ENCODE peak calls at places on chromosomes 12 and 14, in eight cellular contexts. L is esophagus muscularis mucosa, C is Panc1, O is GM23338, J is upper lobe of left lung, X is HepG2, S is sigmoid colon, H is endothelial cell of umbilical vein. K is an unnamed sample.

GRCh38 chr12:113547157-113547556 is 75.5 kb upstream of the LHX5 start:
- DNase-seq in L (no peak), X (no peak), C (no peak), H (no peak), J (no peak), O (no peak), S (no peak), K (no peak)

GRCh38 chr12:97452839-97453238 is 9.8 kb upstream of the RMST start:
- DNase-seq in C (no peak), L (no peak), J (no peak), O (no peak), X (no peak), S (no peak), H (no peak), K (no peak)

GRCh38 chr12:65205886-65206285 is 36.5 kb downstream of the LEMD3 start:
- DNase-seq in J (no peak), X (no peak), C (no peak), S (no peak), O (no peak), L (no peak), H (no peak), K (no peak)

GRCh38 chr12:93667672-93668071 is 9.5 kb upstream of the CRADD start:
- DNase-seq in H (no peak), S (peak), J (no peak), O (no peak), C (no peak), X (no peak), L (peak), K (no peak)

GRCh38 chr12:124653169-124653931 is 85.9 kb upstream of the NCOR2 start:
- DNase-seq in H (peak), J (peak), O (no peak), C (no peak), L (no peak), S (no peak), X (no peak), K (no peak)

GRCh38 chr12:102093319-102093718 is 26.6 kb downstream of the NUP37 start:
- DNase-seq in O (no peak), J (no peak), H (no peak), X (no peak), C (no peak), S (no peak), L (no peak), K (no peak)

GRCh38 chr12:38905480-38906351 is at the start of gene CPNE8:
- DNase-seq in O (peak), X (no peak), S (peak), H (peak), L (peak), C (peak), J (peak), K (no peak)

GRCh38 chr12:43740511-43741100 is 18.0 kb downstream of the PUS7L start:
- DNase-seq in C (no peak), S (no peak), J (no peak), L (no peak), X (no peak), O (no peak), H (no peak), K (no peak)

GRCh38 chr12:124525927-124526692 is 41.3 kb downstream of the NCOR2 start:
- DNase-seq in S (no peak), J (no peak), O (no peak), C (no peak), H (no peak), X (no peak), L (no peak), K (no peak)

GRCh38 chr14:75373616-75374015 is 54.2 kb upstream of the JDP2 start:
- DNase-seq in J (no peak), C (no peak), S (no peak), O (no peak), L (peak), H (no peak), X (no peak), K (peak)

GRCh38 chr14:20662968-20663731 is 21.2 kb upstream of the RNASE4 start:
- DNase-seq in O (peak), H (peak), S (peak), L (peak), C (peak), J (no peak), X (peak), K (no peak)

GRCh38 chr12:106049105-106049504 is 89.6 kb downstream of the NUAK1 start:
- DNase-seq in L (peak), H (no peak), J (peak), O (no peak), C (no peak), S (no peak), X (no peak), K (peak)

GRCh38 chr14:49933704-49934103 is 40.8 kb downstream of the ARF6 start:
- DNase-seq in O (no peak), J (no peak), S (no peak), X (no peak), C (no peak), L (no peak), H (no peak), K (no peak)

GRCh38 chr14:49931523-49931922 is 38.6 kb downstream of the ARF6 start:
- DNase-seq in X (no peak), L (no peak), C (no peak), S (no peak), J (no peak), O (no peak), H (no peak), K (no peak)

GRCh38 chr14:49933128-49933527 is 40.2 kb downstream of the ARF6 start:
- DNase-seq in J (no peak), S (no peak), X (no peak), O (no peak), L (no peak), C (no peak), H (no peak), K (no peak)

GRCh38 chr14:49935526-49935925 is 42.6 kb downstream of the ARF6 start:
- DNase-seq in L (no peak), X (peak), O (no peak), H (no peak), S (no peak), J (no peak), C (no peak), K (no peak)

GRCh38 chr14:49934638-49935037 is 41.8 kb downstream of the ARF6 start:
- DNase-seq in J (no peak), X (no peak), H (no peak), C (no peak), S (no peak), O (no peak), L (no peak), K (no peak)
- TF ChIP-seq POLR2AphosphoS5 in J (no peak), X (no peak), H (no peak), C (no peak), S (no peak), O (no peak), L (no peak), K (no peak)

GRCh38 chr14:32375663-32376062 is 46.6 kb downstream of the AKAP6 start:
- DNase-seq in S (no peak), X (no peak), H (no peak), J (no peak), C (no peak), O (no peak), L (no peak), K (no peak)

GRCh38 chr14:32372154-32372553 is 43.1 kb downstream of the AKAP6 start:
- DNase-seq in C (no peak), J (no peak), H (peak), L (no peak), S (no peak), O (no peak), X (no peak), K (no peak)

GRCh38 chr14:32370720-32371119 is 41.6 kb downstream of the AKAP6 start:
- DNase-seq in L (no peak), O (no peak), J (no peak), H (peak), C (peak), X (no peak), S (no peak), K (no peak)

GRCh38 chr14:32377046-32377445 is 47.9 kb downstream of the AKAP6 start:
- DNase-seq in X (no peak), O (no peak), H (no peak), L (no peak), J (no peak), C (no peak), S (no peak), K (no peak)

DNA sequence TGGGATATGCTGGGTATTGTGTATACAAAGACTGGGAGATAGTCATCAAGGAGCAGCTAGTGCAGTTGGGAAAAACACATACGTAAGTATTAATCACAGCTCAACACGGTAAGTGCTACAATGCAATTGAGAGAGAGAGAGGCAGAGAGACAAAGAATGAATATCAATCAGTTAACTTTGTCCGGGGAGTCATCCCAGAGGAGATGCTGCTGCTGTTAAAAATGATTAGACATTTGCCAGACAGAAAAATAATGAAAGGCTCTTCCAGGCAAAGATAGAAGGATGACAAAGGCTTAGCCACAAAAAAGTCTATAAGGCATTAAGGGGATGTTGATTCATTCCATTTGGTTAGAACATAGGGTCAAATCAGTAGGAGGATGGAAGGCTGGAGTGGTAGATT is 45.1 kb downstream of the AKAP6 start:
- DNase-seq in H (no peak), J (no peak), L (no peak), O (no peak), S (no peak), C (no peak), X (no peak), K (no peak)
- H3K27ac ChIP-seq in H (no peak), J (no peak), L (no peak), O (no peak), S (no peak), C (no peak), X (no peak), K (no peak)

DNA sequence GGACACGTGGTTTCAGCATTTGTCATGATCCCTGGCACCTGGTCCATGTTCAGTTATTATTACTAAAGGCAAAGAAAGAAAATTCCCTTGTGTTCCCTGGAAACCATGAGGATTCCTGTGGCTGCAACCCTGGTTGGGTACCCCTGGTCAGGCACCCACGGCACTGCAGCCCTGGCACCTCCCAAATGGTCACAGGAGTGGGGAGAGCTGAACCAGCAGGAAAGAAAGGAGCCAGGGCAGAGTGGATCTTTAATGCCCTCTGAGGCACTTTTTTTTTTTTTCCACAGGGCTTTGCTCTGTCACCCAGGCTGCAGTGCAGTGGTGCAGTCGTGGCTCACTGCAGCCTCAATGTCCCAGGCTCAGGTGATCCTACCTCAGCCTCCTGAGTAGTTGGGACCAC is 17.5 kb downstream of the CINP start:
- DNase-seq in J (no peak), S (no peak), L (no peak), X (no peak), O (no peak), H (no peak), C (no peak), K (no peak)
- TF ChIP-seq POLR2AphosphoS5 in J (no peak), S (no peak), L (no peak), X (no peak), O (no peak), H (no peak), C (no peak), K (no peak)

GRCh38 chr12:14773685-14774073 is 29.6 kb downstream of the WBP11 start:
- DNase-seq in J (peak), S (no peak), C (no peak), L (no peak), H (no peak), X (no peak), O (peak), K (peak)
- H3K27ac ChIP-seq in J (peak), S (peak), C (peak), L (peak), H (peak), X (peak), O (peak), K (peak)

DNA sequence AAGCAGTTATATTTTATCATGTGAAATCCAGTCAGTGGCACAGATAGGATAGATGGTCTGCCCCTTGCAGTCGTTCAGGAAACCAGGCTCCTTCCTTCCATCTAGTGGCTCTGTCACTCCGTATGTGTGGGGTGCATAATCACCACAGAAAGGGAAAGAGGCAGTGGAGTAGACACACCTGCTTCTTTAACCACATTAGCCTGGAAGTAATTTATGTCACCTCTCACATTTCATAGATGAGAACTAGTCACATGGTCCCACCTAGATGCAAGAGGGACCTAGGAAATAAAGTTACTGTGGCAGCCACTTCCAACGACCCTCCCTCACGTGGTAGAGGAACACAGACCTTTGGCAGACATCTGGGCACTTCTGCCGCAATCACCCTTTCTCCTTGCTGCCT is 14.2 kb upstream of the RNU6-8 start:
- DNase-seq in X (no peak), O (no peak), C (no peak), L (no peak), J (no peak), S (no peak), H (no peak), K (no peak)
- TF ChIP-seq POLR2AphosphoS5 in X (no peak), O (no peak), C (no peak), L (no peak), J (no peak), S (no peak), H (no peak), K (no peak)

DNA sequence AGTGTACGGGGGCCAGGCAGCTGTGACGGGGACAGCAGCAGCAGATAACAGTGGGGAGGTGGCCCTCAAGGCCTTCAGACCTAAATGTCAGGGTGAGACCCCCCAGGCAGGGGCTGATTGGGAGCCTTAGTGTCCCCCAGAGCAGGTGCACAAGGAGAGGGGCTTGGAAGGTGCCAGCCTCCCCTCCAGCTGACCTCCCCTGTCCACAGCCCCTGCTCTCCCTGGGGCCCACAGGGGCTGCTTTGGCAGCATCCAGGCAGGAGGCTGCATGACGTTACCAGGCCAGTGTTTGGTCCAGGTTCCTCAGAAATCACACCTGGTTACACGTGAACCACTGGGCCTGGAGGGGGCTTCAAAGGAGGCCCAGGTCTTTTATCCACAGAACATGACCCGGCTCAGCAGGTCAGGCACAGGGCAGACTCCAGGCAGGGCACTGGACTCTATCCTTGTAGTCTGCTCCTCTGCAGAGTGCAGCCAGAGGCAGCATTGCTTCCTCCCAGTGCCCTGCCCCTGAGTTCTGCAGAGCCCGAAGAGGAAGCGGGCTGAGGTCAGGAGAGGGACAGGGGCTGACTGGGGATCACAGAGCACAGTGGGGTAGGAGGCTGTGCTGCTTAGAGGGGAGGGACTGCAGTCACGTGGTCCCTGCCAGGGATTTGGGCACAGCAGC is 2.6 kb upstream of the TRMT61A start:
- DNase-seq in H (no peak), J (no peak), X (no peak), C (no peak), L (no peak), S (no peak), O (no peak), K (no peak)
- H3K27ac ChIP-seq in H (no peak), J (peak), X (peak), C (no peak), L (peak), S (peak), O (no peak), K (peak)

DNA sequence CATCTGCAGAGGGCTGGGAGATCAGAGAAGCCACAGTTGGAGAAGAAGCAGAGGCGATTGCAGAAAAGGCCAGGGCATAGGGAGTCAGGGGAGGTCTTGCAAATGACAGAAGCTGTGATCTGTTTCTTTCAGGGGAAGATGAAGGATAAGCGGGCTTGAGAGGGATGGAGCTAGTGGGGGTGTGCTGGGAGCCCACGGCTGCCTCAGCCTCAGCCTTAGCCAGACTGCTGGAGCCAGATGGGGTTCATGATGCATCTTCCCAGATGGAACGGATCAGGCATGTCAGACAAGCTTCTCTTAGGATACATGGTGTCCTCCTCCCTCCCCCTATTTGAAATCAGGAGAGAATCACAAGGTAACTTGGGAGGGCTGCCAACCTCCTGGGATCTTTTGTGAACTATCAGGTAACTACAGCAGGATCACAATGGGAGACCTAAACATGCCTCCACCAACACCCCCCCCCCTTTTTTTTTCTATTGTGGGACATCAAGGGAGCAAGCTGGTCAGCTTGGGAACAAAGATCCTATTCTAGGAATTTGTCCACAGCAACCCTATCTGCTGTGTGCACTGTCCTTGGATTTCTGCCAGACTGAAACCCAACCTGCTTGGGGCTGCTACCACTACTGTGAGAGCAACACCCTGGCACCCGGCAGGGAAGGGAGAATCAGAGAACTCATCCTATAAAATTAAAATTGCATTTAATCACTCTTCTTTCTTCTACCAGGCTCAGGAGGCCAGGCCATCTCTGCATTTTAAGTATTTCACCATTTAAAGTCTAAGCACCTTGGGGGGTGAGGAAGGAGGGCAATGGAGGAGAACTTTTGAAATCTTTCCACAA is 10.7 kb upstream of the ATP2A2 start:
- DNase-seq in L (no peak), S (peak), J (no peak), C (no peak), H (no peak), O (no peak), X (peak), K (no peak)
- TF ChIP-seq POLR2AphosphoS5 in L (peak), S (peak), J (no peak), C (no peak), H (no peak), O (no peak), X (no peak), K (peak)

GRCh38 chr12:32446306-32447119 is 47.2 kb downstream of the FGD4 start:
- DNase-seq in S (no peak), X (peak), L (no peak), C (no peak), J (no peak), O (no peak), H (peak), K (no peak)

GRCh38 chr12:32440120-32440865 is 40.9 kb downstream of the FGD4 start:
- DNase-seq in C (no peak), L (no peak), J (no peak), S (no peak), H (no peak), X (no peak), O (no peak), K (no peak)

GRCh38 chr12:32445356-32445755 is 46.0 kb downstream of the FGD4 start:
- DNase-seq in S (no peak), O (no peak), J (no peak), C (no peak), H (no peak), L (no peak), X (no peak), K (no peak)

GRCh38 chr12:32444895-32445294 is 45.5 kb downstream of the FGD4 start:
- DNase-seq in S (no peak), L (no peak), H (peak), O (no peak), C (peak), X (peak), J (no peak), K (no peak)

DNA sequence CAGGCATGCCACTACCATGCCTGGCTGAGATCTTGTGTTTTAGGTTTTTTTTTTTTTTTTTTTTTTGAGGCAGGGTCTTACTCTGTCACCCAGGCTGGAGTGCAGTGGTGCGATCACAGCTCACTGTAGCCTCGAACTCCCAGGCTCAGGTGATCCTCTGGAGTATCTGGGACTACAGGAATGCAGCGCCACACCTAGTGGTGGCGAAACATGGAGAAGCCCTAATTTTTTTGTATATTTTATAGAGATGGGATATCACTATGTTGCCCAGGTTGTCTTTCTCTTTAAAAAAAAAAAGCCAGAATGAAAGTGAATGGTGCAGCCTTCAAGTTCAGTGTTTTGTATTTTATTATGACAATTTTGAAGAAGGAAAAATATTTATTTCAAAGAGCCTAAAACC is 44.1 kb downstream of the FGD4 start:
- DNase-seq in O (no peak), S (no peak), C (no peak), J (no peak), L (no peak), X (no peak), H (no peak), K (no peak)
- H3K27ac ChIP-seq in O (no peak), S (no peak), C (no peak), J (no peak), L (no peak), X (no peak), H (no peak), K (no peak)

GRCh38 chr12:12704593-12705230 is 8.7 kb upstream of the GPR19 start:
- DNase-seq in J (no peak), X (peak), L (no peak), S (peak), O (peak), C (no peak), H (peak), K (no peak)
- TF ChIP-seq POLR2AphosphoS5 in J (no peak), X (no peak), L (peak), S (peak), O (no peak), C (peak), H (no peak), K (no peak)